ENCODE peak calls at places on chromosomes 4 and X, in seven cellular contexts. One of them, this sample, is unnamed.

GRCh38 chr4:176099314-176099713 is 33.7 kb downstream of the WDR17 start:
- DNase-seq in left ventricle myocardium inferior: no peak
- DNase-seq in cardiac fibroblast: no peak
- DNase-seq in uterus: no peak
- DNase-seq in adipocyte: no peak
- DNase-seq in aorta: no peak
- DNase-seq in suprapubic skin: no peak
- DNase-seq in this sample: no peak

GRCh38 chr4:6641164-6641970 is 882 bp downstream of the MRFAP1 start:
- DNase-seq in left ventricle myocardium inferior: peak
- DNase-seq in adipocyte: peak
- DNase-seq in cardiac fibroblast: peak
- DNase-seq in suprapubic skin: peak
- DNase-seq in uterus: peak
- DNase-seq in aorta: peak
- DNase-seq in this sample: no peak

GRCh38 chr4:16609170-16609758 is 289.2 kb downstream of the LDB2 start:
- DNase-seq in adipocyte: no peak
- DNase-seq in left ventricle myocardium inferior: no peak
- DNase-seq in suprapubic skin: no peak
- DNase-seq in uterus: no peak
- DNase-seq in aorta: no peak
- DNase-seq in cardiac fibroblast: no peak
- DNase-seq in this sample: no peak

GRCh38 chr4:97013309-97014106 is 1129.8 kb downstream of the STPG2 start:
- DNase-seq in aorta: no peak
- DNase-seq in cardiac fibroblast: no peak
- DNase-seq in adipocyte: no peak
- DNase-seq in uterus: no peak
- DNase-seq in suprapubic skin: no peak
- DNase-seq in left ventricle myocardium inferior: no peak
- DNase-seq in this sample: no peak

GRCh38 chr4:160983035-160983434 is 1180.8 kb downstream of the FSTL5 start:
- DNase-seq in aorta: no peak
- DNase-seq in uterus: no peak
- DNase-seq in adipocyte: no peak
- DNase-seq in cardiac fibroblast: no peak
- DNase-seq in left ventricle myocardium inferior: no peak
- DNase-seq in suprapubic skin: no peak
- DNase-seq in this sample: no peak

GRCh38 chr4:157151711-157152110 is 68.8 kb upstream of the GRIA2 start:
- DNase-seq in suprapubic skin: no peak
- DNase-seq in uterus: no peak
- DNase-seq in cardiac fibroblast: peak
- DNase-seq in aorta: no peak
- DNase-seq in adipocyte: peak
- DNase-seq in left ventricle myocardium inferior: no peak
- DNase-seq in this sample: no peak

GRCh38 chrX:71099736-71100135 is 4.1 kb downstream of the FOXO4 start:
- DNase-seq in left ventricle myocardium inferior: no peak
- DNase-seq in adipocyte: no peak
- DNase-seq in aorta: no peak
- DNase-seq in uterus: no peak
- DNase-seq in suprapubic skin: no peak
- DNase-seq in cardiac fibroblast: no peak
- DNase-seq in this sample: no peak

GRCh38 chr4:105050896-105051295 is 95.8 kb upstream of the TET2 start:
- DNase-seq in adipocyte: peak
- DNase-seq in suprapubic skin: no peak
- DNase-seq in uterus: no peak
- DNase-seq in aorta: no peak
- DNase-seq in cardiac fibroblast: peak
- DNase-seq in left ventricle myocardium inferior: no peak
- DNase-seq in this sample: no peak

GRCh38 chrX:40199704-40200103 is 101.9 kb upstream of the BCOR start:
- DNase-seq in left ventricle myocardium inferior: no peak
- DNase-seq in adipocyte: peak
- DNase-seq in cardiac fibroblast: no peak
- DNase-seq in aorta: peak
- DNase-seq in suprapubic skin: no peak
- DNase-seq in uterus: no peak
- DNase-seq in this sample: no peak

GRCh38 chrX:137432609-137433008 is 133.3 kb upstream of the ZIC3 start:
- DNase-seq in suprapubic skin: no peak
- DNase-seq in cardiac fibroblast: no peak
- DNase-seq in adipocyte: no peak
- DNase-seq in uterus: no peak
- DNase-seq in aorta: no peak
- DNase-seq in left ventricle myocardium inferior: no peak
- DNase-seq in this sample: no peak

GRCh38 chr4:95038791-95039190 is 281.0 kb downstream of the BMPR1B start:
- DNase-seq in left ventricle myocardium inferior: no peak
- DNase-seq in adipocyte: no peak
- DNase-seq in cardiac fibroblast: no peak
- DNase-seq in aorta: no peak
- DNase-seq in suprapubic skin: no peak
- DNase-seq in uterus: no peak
- DNase-seq in this sample: no peak

GRCh38 chr4:4918067-4918466 is 58.6 kb downstream of the MSX1 start:
- DNase-seq in adipocyte: no peak
- DNase-seq in aorta: no peak
- DNase-seq in cardiac fibroblast: no peak
- DNase-seq in uterus: no peak
- DNase-seq in left ventricle myocardium inferior: no peak
- DNase-seq in suprapubic skin: no peak
- DNase-seq in this sample: no peak

DNA sequence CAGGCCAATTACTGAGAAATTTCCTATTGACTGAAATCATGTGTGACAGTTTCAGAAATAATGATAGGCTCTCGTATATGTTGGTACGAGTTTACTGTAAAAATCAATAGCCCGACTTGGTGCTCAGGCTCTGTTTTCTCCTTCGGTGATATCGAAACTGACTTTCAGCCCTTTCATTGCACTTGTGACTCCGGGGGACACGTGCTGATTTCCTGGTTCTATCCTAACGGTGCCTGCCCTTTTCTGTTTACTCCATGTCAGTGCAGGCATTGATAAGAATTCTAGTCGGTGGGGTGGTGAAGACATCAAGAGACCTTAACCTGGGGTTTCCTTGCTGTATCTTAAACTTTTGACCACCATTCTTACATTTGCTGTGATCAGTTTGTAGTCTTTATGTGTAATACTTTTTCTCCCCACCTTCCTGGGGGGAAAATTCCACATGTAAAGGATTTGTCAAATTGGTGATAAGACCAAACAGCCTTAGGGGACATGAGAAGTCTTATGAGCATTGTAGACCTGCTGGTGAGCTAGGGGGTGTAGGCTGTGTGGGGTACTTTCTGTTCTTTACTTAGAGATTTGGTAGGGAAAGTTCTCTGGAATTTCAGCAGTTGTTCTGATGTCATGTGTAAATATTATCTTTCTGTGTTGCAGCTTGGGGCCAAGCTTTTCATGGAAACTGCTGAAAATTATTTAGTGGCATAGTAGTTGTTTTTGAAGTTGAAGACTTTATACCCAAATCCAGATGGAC is 52.7 kb downstream of the TMEM131L start:
- DNase-seq in left ventricle myocardium inferior: no peak
- DNase-seq in suprapubic skin: no peak
- DNase-seq in uterus: no peak
- DNase-seq in aorta: no peak
- DNase-seq in cardiac fibroblast: peak
- DNase-seq in adipocyte: peak
- DNase-seq in this sample: no peak
- H3K4me3 ChIP-seq in left ventricle myocardium inferior: peak
- H3K4me3 ChIP-seq in suprapubic skin: no peak
- H3K4me3 ChIP-seq in uterus: no peak
- H3K4me3 ChIP-seq in aorta: no peak
- H3K4me3 ChIP-seq in cardiac fibroblast: no peak
- H3K4me3 ChIP-seq in adipocyte: no peak
- H3K4me3 ChIP-seq in this sample: no peak

GRCh38 chr4:150286656-150287055 is 208.4 kb downstream of the DCLK2 start:
- DNase-seq in adipocyte: no peak
- DNase-seq in cardiac fibroblast: no peak
- DNase-seq in left ventricle myocardium inferior: no peak
- DNase-seq in uterus: no peak
- DNase-seq in suprapubic skin: no peak
- DNase-seq in aorta: no peak
- DNase-seq in this sample: no peak

GRCh38 chr4:150278206-150278605 is 200.0 kb downstream of the DCLK2 start:
- DNase-seq in suprapubic skin: no peak
- DNase-seq in adipocyte: no peak
- DNase-seq in left ventricle myocardium inferior: no peak
- DNase-seq in aorta: no peak
- DNase-seq in cardiac fibroblast: no peak
- DNase-seq in uterus: no peak
- DNase-seq in this sample: no peak

GRCh38 chr4:150283689-150284088 is 205.4 kb downstream of the DCLK2 start:
- DNase-seq in suprapubic skin: no peak
- DNase-seq in aorta: no peak
- DNase-seq in uterus: no peak
- DNase-seq in left ventricle myocardium inferior: no peak
- DNase-seq in cardiac fibroblast: peak
- DNase-seq in adipocyte: peak
- DNase-seq in this sample: no peak

GRCh38 chr4:150280081-150280950 is 202.1 kb downstream of the DCLK2 start:
- DNase-seq in uterus: no peak
- DNase-seq in cardiac fibroblast: peak
- DNase-seq in adipocyte: peak
- DNase-seq in left ventricle myocardium inferior: no peak
- DNase-seq in suprapubic skin: no peak
- DNase-seq in aorta: no peak
- DNase-seq in this sample: no peak

GRCh38 chr4:150280975-150281374 is 202.7 kb downstream of the DCLK2 start:
- DNase-seq in aorta: no peak
- DNase-seq in cardiac fibroblast: no peak
- DNase-seq in adipocyte: no peak
- DNase-seq in left ventricle myocardium inferior: no peak
- DNase-seq in uterus: no peak
- DNase-seq in suprapubic skin: no peak
- DNase-seq in this sample: no peak
- H3K4me3 ChIP-seq in aorta: no peak
- H3K4me3 ChIP-seq in cardiac fibroblast: no peak
- H3K4me3 ChIP-seq in adipocyte: no peak
- H3K4me3 ChIP-seq in left ventricle myocardium inferior: no peak
- H3K4me3 ChIP-seq in uterus: no peak
- H3K4me3 ChIP-seq in suprapubic skin: no peak
- H3K4me3 ChIP-seq in this sample: no peak

GRCh38 chr4:11002961-11003360 is 318.4 kb upstream of the CLNK start:
- DNase-seq in suprapubic skin: no peak
- DNase-seq in aorta: no peak
- DNase-seq in left ventricle myocardium inferior: no peak
- DNase-seq in uterus: no peak
- DNase-seq in cardiac fibroblast: no peak
- DNase-seq in adipocyte: no peak
- DNase-seq in this sample: no peak
- H3K4me3 ChIP-seq in suprapubic skin: no peak
- H3K4me3 ChIP-seq in aorta: no peak
- H3K4me3 ChIP-seq in left ventricle myocardium inferior: no peak
- H3K4me3 ChIP-seq in uterus: no peak
- H3K4me3 ChIP-seq in cardiac fibroblast: no peak
- H3K4me3 ChIP-seq in adipocyte: no peak
- H3K4me3 ChIP-seq in this sample: no peak

GRCh38 chrX:9339603-9340569 is 125.0 kb upstream of the TBL1X start:
- DNase-seq in aorta: no peak
- DNase-seq in adipocyte: no peak
- DNase-seq in uterus: peak
- DNase-seq in left ventricle myocardium inferior: peak
- DNase-seq in suprapubic skin: peak
- DNase-seq in cardiac fibroblast: no peak
- DNase-seq in this sample: peak

GRCh38 chrX:9342581-9343051 is 122.2 kb upstream of the TBL1X start:
- DNase-seq in adipocyte: peak
- DNase-seq in suprapubic skin: peak
- DNase-seq in left ventricle myocardium inferior: peak
- DNase-seq in aorta: peak
- DNase-seq in uterus: peak
- DNase-seq in cardiac fibroblast: peak
- DNase-seq in this sample: peak

GRCh38 chrX:9343971-9344370 is 120.9 kb upstream of the TBL1X start:
- DNase-seq in uterus: no peak
- DNase-seq in suprapubic skin: no peak
- DNase-seq in left ventricle myocardium inferior: no peak
- DNase-seq in aorta: no peak
- DNase-seq in adipocyte: no peak
- DNase-seq in cardiac fibroblast: no peak
- DNase-seq in this sample: no peak

GRCh38 chrX:9340619-9341304 is 124.1 kb upstream of the TBL1X start:
- DNase-seq in suprapubic skin: peak
- DNase-seq in left ventricle myocardium inferior: peak
- DNase-seq in cardiac fibroblast: peak
- DNase-seq in uterus: peak
- DNase-seq in aorta: no peak
- DNase-seq in adipocyte: peak
- DNase-seq in this sample: peak

GRCh38 chrX:9341305-9342201 is 123.3 kb upstream of the TBL1X start:
- DNase-seq in cardiac fibroblast: peak
- DNase-seq in aorta: peak
- DNase-seq in suprapubic skin: peak
- DNase-seq in left ventricle myocardium inferior: peak
- DNase-seq in adipocyte: peak
- DNase-seq in uterus: peak
- DNase-seq in this sample: peak
- H3K4me3 ChIP-seq in cardiac fibroblast: peak
- H3K4me3 ChIP-seq in aorta: peak
- H3K4me3 ChIP-seq in suprapubic skin: peak
- H3K4me3 ChIP-seq in left ventricle myocardium inferior: peak
- H3K4me3 ChIP-seq in adipocyte: peak
- H3K4me3 ChIP-seq in uterus: no peak
- H3K4me3 ChIP-seq in this sample: peak

DNA sequence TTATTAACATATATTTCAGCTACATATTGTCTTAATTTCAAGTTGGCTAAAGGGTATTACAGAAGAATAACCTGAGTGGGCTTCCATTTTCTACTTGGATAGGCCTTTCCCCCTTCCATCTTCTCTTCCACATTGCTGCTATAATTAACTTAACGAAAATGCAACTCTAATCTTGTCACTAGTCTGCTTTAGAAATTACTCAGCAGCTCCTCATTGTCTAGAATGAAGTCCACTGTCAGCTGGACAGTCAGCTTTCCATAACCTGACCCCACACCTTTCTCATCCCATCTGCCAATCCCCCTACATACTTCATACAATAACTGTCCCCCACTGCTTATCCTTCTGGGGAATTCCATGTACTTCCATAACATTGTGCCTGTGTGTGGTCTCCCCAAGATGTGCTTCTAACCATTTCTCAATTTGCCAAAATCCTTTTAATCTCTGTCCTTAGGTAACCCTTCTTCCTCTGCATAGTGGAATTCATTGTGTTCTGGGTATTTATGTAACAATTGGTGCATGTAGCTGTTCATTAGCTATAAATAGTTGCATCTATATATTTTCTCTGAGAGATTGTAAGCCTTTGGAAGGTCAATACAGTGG is 4.8 kb downstream of the MND1 start:
- DNase-seq in cardiac fibroblast: no peak
- DNase-seq in uterus: no peak
- DNase-seq in aorta: no peak
- DNase-seq in left ventricle myocardium inferior: no peak
- DNase-seq in suprapubic skin: no peak
- DNase-seq in adipocyte: no peak
- DNase-seq in this sample: no peak
- H3K4me3 ChIP-seq in cardiac fibroblast: no peak
- H3K4me3 ChIP-seq in uterus: no peak
- H3K4me3 ChIP-seq in aorta: no peak
- H3K4me3 ChIP-seq in left ventricle myocardium inferior: no peak
- H3K4me3 ChIP-seq in suprapubic skin: no peak
- H3K4me3 ChIP-seq in adipocyte: no peak
- H3K4me3 ChIP-seq in this sample: no peak

GRCh38 chr4:143700420-143701352 is at the start of gene FREM3:
- DNase-seq in cardiac fibroblast: no peak
- DNase-seq in left ventricle myocardium inferior: no peak
- DNase-seq in adipocyte: peak
- DNase-seq in uterus: no peak
- DNase-seq in suprapubic skin: no peak
- DNase-seq in aorta: peak
- DNase-seq in this sample: no peak
- H3K4me3 ChIP-seq in cardiac fibroblast: no peak
- H3K4me3 ChIP-seq in left ventricle myocardium inferior: peak
- H3K4me3 ChIP-seq in adipocyte: peak
- H3K4me3 ChIP-seq in uterus: no peak
- H3K4me3 ChIP-seq in suprapubic skin: peak
- H3K4me3 ChIP-seq in aorta: peak
- H3K4me3 ChIP-seq in this sample: peak

This sample was measured in tibial nerve.